ENCODE peak calls at places on chromosomes 2 and 18, in six cellular contexts. N, C, I, R, B and X are unnamed samples.

GRCh38 chr2:183063083-183063482 is 15.5 kb upstream of the DUSP19 start:
- DNase-seq in I (peak), C (peak), R (no peak), N (no peak), B (no peak), X (no peak)

GRCh38 chr18:6509417-6510198 is 94.9 kb upstream of the L3MBTL4 start:
- DNase-seq in I (peak), C (no peak), B (no peak), N (no peak), R (no peak), X (no peak)

GRCh38 chr2:32947484-32948143 is 861 bp downstream of the LTBP1 start:
- DNase-seq in C (peak), B (no peak), N (no peak), I (peak), R (no peak), X (peak)

GRCh38 chr2:46937457-46937856 is 21.9 kb upstream of the MCFD2 start:
- DNase-seq in R (no peak), I (no peak), B (no peak), C (no peak), N (no peak), X (no peak)

GRCh38 chr2:29012211-29012681 is 31.1 kb downstream of the TOGARAM2 start:
- DNase-seq in I (peak), R (peak), C (peak), N (no peak), B (no peak), X (peak)

GRCh38 chr2:195363496-195363895 is 293.5 kb upstream of the SLC39A10 start:
- DNase-seq in N (no peak), B (no peak), R (peak), I (peak), C (peak), X (no peak)

GRCh38 chr18:7784171-7784570 is 217.1 kb downstream of the PTPRM start:
- DNase-seq in R (no peak), N (no peak), I (no peak), B (peak), C (no peak), X (no peak)

GRCh38 chr2:181805228-181806038 is 86.1 kb upstream of the ITPRID2 start:
- DNase-seq in C (no peak), N (no peak), R (peak), B (no peak), I (peak), X (no peak)

GRCh38 chr2:112275887-112276773 is 733 bp downstream of the ZC3H6 start:
- DNase-seq in C (peak), B (no peak), N (peak), I (peak), R (peak), X (peak)

GRCh38 chr2:164504253-164504652 is 117.0 kb downstream of the GRB14 start:
- DNase-seq in C (no peak), I (no peak), R (no peak), N (peak), B (no peak), X (no peak)